ENCODE peak calls at places on chromosomes 4 and X, in six cellular contexts. A, L, S, Z, G and D are unnamed samples.

GRCh38 chr4:89482248-89482647 is 174.6 kb upstream of the GPRIN3 start:
- DNase-seq in S (peak; percentile 39), Z (peak; percentile 36), G (no peak), A (peak; percentile 1), L (peak; percentile 53), D (peak; percentile 47)

GRCh38 chrX:154353172-154353843 is 21.1 kb downstream of the FLNA start:
- DNase-seq in L (no peak), A (no peak), S (no peak), G (no peak), Z (no peak), D (no peak)

GRCh38 chr4:83961575-83961974 is 425.7 kb downstream of the GPAT3 start:
- DNase-seq in A (no peak), S (no peak), Z (no peak), G (no peak), L (peak; percentile 23), D (peak; percentile 17)

GRCh38 chrX:150926304-150926703 is 27.8 kb upstream of the CD99L2 start:
- DNase-seq in S (no peak), G (no peak), A (no peak), Z (no peak), L (no peak), D (peak; percentile 49)

GRCh38 chr4:184196730-184197355 is 20.8 kb downstream of the ENPP6 start:
- DNase-seq in S (no peak), L (no peak), G (no peak), Z (no peak), A (no peak), D (peak; percentile 64)

GRCh38 chr4:87853108-87853507 is 20.3 kb downstream of the MEPE start:
- DNase-seq in G (no peak), Z (peak; percentile 52), S (no peak), A (peak; percentile 17), L (peak; percentile 51), D (no peak)

GRCh38 chr4:114598191-114599121 is at the start of gene UGT8:
- DNase-seq in A (peak; percentile 64), Z (peak; percentile 20), G (no peak), S (peak; percentile 77), L (no peak), D (no peak)

GRCh38 chrX:122941801-122942200 is 242.3 kb upstream of the GRIA3 start:
- DNase-seq in G (no peak), S (no peak), A (no peak), L (no peak), Z (no peak), D (no peak)

GRCh38 chr4:176340871-176341685 is 21.3 kb downstream of the SPCS3 start:
- DNase-seq in L (peak; percentile 66), Z (peak; percentile 67), G (no peak), S (no peak), A (peak; percentile 47), D (peak; percentile 80)

GRCh38 chr4:186240848-186241491 is 13.7 kb downstream of the KLKB1 start:
- DNase-seq in L (no peak), G (no peak), S (no peak), Z (no peak), A (no peak), D (no peak)

GRCh38 chr4:151276787-151277557 is at the start of gene PRSS48:
- DNase-seq in S (peak; percentile 93), G (peak; percentile 79), A (peak; percentile 62), Z (peak; percentile 55), L (peak; percentile 32), D (peak; percentile 33)

GRCh38 chrX:48749182-48749581 is 12.4 kb upstream of the GLOD5 start:
- DNase-seq in S (no peak), G (no peak), L (no peak), A (no peak), Z (no peak), D (no peak)

GRCh38 chr4:133145241-133145640 is 3.9 kb upstream of the PCDH10 start:
- DNase-seq in L (no peak), A (no peak), Z (no peak), S (no peak), G (no peak), D (no peak)

GRCh38 chrX:99184153-99184552 is 1225.9 kb downstream of the PCDH19 start:
- DNase-seq in S (no peak), L (no peak), Z (no peak), G (no peak), A (no peak), D (no peak)

GRCh38 chrX:153459976-153460375 is 10.4 kb downstream of the HAUS7 start:
- DNase-seq in G (no peak), L (peak; percentile 79), S (no peak), A (no peak), Z (peak; percentile 38), D (peak; percentile 74)

GRCh38 chrX:107470198-107470597 is 20.7 kb downstream of the FRMPD3 start:
- DNase-seq in A (no peak), Z (no peak), G (no peak), S (no peak), L (no peak), D (no peak)

GRCh38 chr4:5785806-5786680 is 75.0 kb downstream of the EVC start:
- DNase-seq in A (no peak), Z (peak; percentile 32), L (peak; percentile 92), G (no peak), S (peak; percentile 8), D (peak; percentile 6)

GRCh38 chr4:121990489-121990888 is 38.6 kb upstream of the TRPC3 start:
- DNase-seq in Z (no peak), S (no peak), A (no peak), G (no peak), L (no peak), D (no peak)

GRCh38 chrX:8743126-8743732 is 11.3 kb upstream of the ANOS1 start:
- DNase-seq in G (no peak), S (peak; percentile 52), L (peak; percentile 31), Z (peak; percentile 32), A (no peak), D (peak; percentile 30)

GRCh38 chr4:142443469-142443868 is 402.6 kb downstream of the INPP4B start:
- DNase-seq in A (no peak), S (peak; percentile 41), Z (no peak), L (no peak), G (no peak), D (peak; percentile 7)

GRCh38 chrX:10922158-10922557 is 189.0 kb upstream of the HCCS start:
- DNase-seq in S (no peak), G (no peak), A (no peak), Z (peak; percentile 52), L (peak; percentile 86), D (no peak)

GRCh38 chrX:13894888-13895564 is 78.1 kb upstream of the GPM6B start:
- DNase-seq in Z (no peak), A (no peak), G (no peak), S (no peak), L (peak; percentile 18), D (no peak)

GRCh38 chr4:1992468-1993168 is 16.2 kb downstream of the NELFA start:
- DNase-seq in A (no peak), L (no peak), G (peak; percentile 41), S (peak; percentile 90), Z (no peak), D (no peak)

GRCh38 chrX:68877606-68878005 is 48.8 kb downstream of the EFNB1 start:
- DNase-seq in L (no peak), Z (no peak), G (no peak), A (no peak), S (no peak), D (no peak)

GRCh38 chr4:155179216-155179615 is 29.2 kb upstream of the NPY2R start:
- DNase-seq in A (no peak), L (no peak), Z (no peak), S (no peak), G (no peak), D (no peak)

GRCh38 chr4:145487626-145488025 is 6.0 kb downstream of the SMAD1 start:
- DNase-seq in S (no peak), A (no peak), L (no peak), G (no peak), Z (no peak), D (no peak)

GRCh38 chrX:38882894-38883620 is 81.8 kb downstream of the MID1IP1 start:
- DNase-seq in G (no peak), L (peak; percentile 90), Z (peak; percentile 63), S (no peak), A (no peak), D (no peak)

GRCh38 chr4:1216869-1217294 is 32.0 kb downstream of the CTBP1 start:
- DNase-seq in L (no peak), G (no peak), Z (no peak), A (no peak), S (no peak), D (no peak)

GRCh38 chr4:87268401-87268800 is 48.0 kb upstream of the KLHL8 start:
- DNase-seq in Z (no peak), A (peak; percentile 33), G (no peak), L (no peak), S (no peak), D (no peak)

GRCh38 chr4:152588869-152589268 is 53.0 kb upstream of the FBXW7 start:
- DNase-seq in A (no peak), Z (no peak), S (no peak), L (no peak), G (no peak), D (no peak)

GRCh38 chr4:152586668-152587067 is 50.8 kb upstream of the FBXW7 start:
- DNase-seq in S (no peak), G (no peak), L (no peak), A (no peak), Z (no peak), D (no peak)

GRCh38 chr4:152585036-152585439 is 49.1 kb upstream of the FBXW7 start:
- DNase-seq in L (peak; percentile 20), S (no peak), A (no peak), Z (peak; percentile 72), G (no peak), D (no peak)

GRCh38 chr4:152590179-152591031 is 54.5 kb upstream of the FBXW7 start:
- DNase-seq in G (no peak), Z (peak; percentile 99), S (no peak), A (no peak), L (peak; percentile 89), D (peak; percentile 74)

GRCh38 chr4:152587127-152587526 is 51.2 kb upstream of the FBXW7 start:
- DNase-seq in S (no peak), Z (no peak), L (no peak), G (no peak), A (no peak), D (no peak)
- H4K91ac ChIP-seq in S (no peak overlapping the region), Z (no peak overlapping the region), L (no peak overlapping the region), G (no peak overlapping the region), A (no peak overlapping the region), D (no peak overlapping the region)

GRCh38 chrX:24979081-24979480 is 36.7 kb downstream of the ARX start:
- DNase-seq in S (no peak), Z (no peak), A (no peak), G (no peak), L (peak; percentile 11), D (no peak)
- H4K91ac ChIP-seq in S (no peak overlapping the region), Z (no peak overlapping the region), A (no peak overlapping the region), G (no peak overlapping the region), L (no peak overlapping the region), D (no peak overlapping the region)

GRCh38 chr4:28378109-28378830 is 1517.6 kb downstream of the STIM2 start:
- DNase-seq in S (peak; percentile 35), Z (no peak), G (no peak), A (no peak), L (no peak), D (no peak)
- H4K91ac ChIP-seq in S (no peak overlapping the region), Z (no peak overlapping the region), G (no peak overlapping the region), A (no peak overlapping the region), L (no peak overlapping the region), D (no peak overlapping the region)

DNA sequence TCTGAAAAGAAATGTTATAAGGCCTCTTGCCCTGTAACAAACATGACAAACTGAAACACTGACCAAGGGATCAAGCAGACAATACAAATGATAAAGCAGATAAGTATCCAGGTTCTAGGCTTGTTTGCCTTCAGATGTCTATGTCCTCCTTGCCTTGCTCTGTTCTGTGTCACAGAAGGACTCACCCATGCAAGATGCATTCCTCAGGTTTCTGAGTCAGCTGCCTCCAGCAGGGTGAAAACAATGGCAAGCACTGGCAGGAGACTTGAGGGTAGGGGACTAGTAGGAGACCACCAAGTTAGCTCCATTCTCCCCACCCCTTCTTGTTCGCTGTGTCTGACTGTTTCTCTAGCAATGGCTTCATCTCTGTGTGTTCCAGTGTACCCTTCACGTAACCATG is 76.6 kb upstream of the CXXC4 start:
- DNase-seq in L (no peak), S (peak; percentile 39), Z (no peak), A (no peak), G (peak; percentile 23), D (peak; percentile 78)
- H4K91ac ChIP-seq in L (no peak overlapping the region), S (no peak overlapping the region), Z (no peak overlapping the region), A (no peak overlapping the region), G (no peak overlapping the region), D (no peak overlapping the region)